ENCODE peak calls at places on chromosomes 12 and 14, in seven cellular contexts. B is SK-N-SH, R is HepG2, Q is HCT116, N is H1, P is K562, Y is GM12878. G is an unnamed sample.

GRCh38 chr12:2460051-2460450 is 334.7 kb upstream of the FKBP4 start:
- DNase-seq in Q (no peak), Y (no peak), B (no peak), P (no peak), N (no peak), R (no peak), G (no peak)

GRCh38 chr14:105455766-105456660 is 18.6 kb upstream of the CRIP2 start:
- DNase-seq in N (no peak), B (no peak), P (no peak), Y (no peak), R (no peak), Q (no peak), G (no peak)

GRCh38 chr12:68317047-68317667 is 15.0 kb downstream of the MDM1 start:
- DNase-seq in R (peak), N (no peak), P (peak), Y (no peak), B (peak), Q (peak), G (peak)

GRCh38 chr14:38207830-38208815 is at the start of gene SSTR1:
- DNase-seq in N (no peak), R (peak), P (no peak), B (no peak), Y (no peak), Q (no peak), G (no peak)

GRCh38 chr14:55272922-55273321 is 1.7 kb downstream of the FBXO34 start:
- DNase-seq in Q (no peak), R (no peak), P (no peak), N (no peak), Y (no peak), B (no peak), G (no peak)

GRCh38 chr12:96263449-96263902 is 69.3 kb downstream of the ELK3 start:
- DNase-seq in P (no peak), Y (no peak), B (no peak), N (no peak), Q (no peak), R (peak), G (no peak)

GRCh38 chr14:26527095-26527494 is 70.7 kb downstream of the NOVA1 start:
- DNase-seq in R (no peak), Y (no peak), N (no peak), B (no peak), P (no peak), Q (no peak), G (no peak)

GRCh38 chr14:98743536-98743935 is 528.5 kb downstream of the BCL11B start:
- DNase-seq in R (no peak), Y (no peak), B (no peak), N (no peak), Q (no peak), P (no peak), G (no peak)

GRCh38 chr12:45299132-45299692 is 83.3 kb downstream of the ANO6 start:
- DNase-seq in B (no peak), P (peak), Q (peak), Y (no peak), R (no peak), N (no peak), G (no peak)

GRCh38 chr12:109291531-109292341 is 17.3 kb downstream of the FOXN4 start:
- DNase-seq in Y (no peak), Q (no peak), P (no peak), B (peak), R (no peak), N (peak), G (peak)

GRCh38 chr12:62876938-62877548 is 57.9 kb downstream of the PPM1H start:
- DNase-seq in Q (no peak), P (no peak), B (no peak), N (no peak), R (no peak), Y (no peak), G (no peak)

GRCh38 chr12:87953257-87953860 is 75.8 kb downstream of the C12orf50 start:
- DNase-seq in Q (peak), P (no peak), N (no peak), B (peak), Y (no peak), R (peak), G (peak)

GRCh38 chr14:93926209-93926872 is 803 bp upstream of the FAM181A start:
- DNase-seq in Q (no peak), N (no peak), B (no peak), R (peak), P (no peak), Y (no peak), G (no peak)

GRCh38 chr12:64669270-64669842 is 59.1 kb downstream of the RASSF3 start:
- DNase-seq in B (peak), Q (no peak), Y (peak), R (peak), N (no peak), P (no peak), G (no peak)

GRCh38 chr14:49584058-49584457 is 2.1 kb downstream of the RPS29 start:
- DNase-seq in N (no peak), Y (no peak), B (no peak), R (no peak), P (no peak), Q (no peak), G (no peak)

GRCh38 chr14:48936881-48937280 is 649.3 kb downstream of the RPS29 start:
- DNase-seq in B (no peak), Y (no peak), R (no peak), N (no peak), Q (no peak), P (no peak), G (no peak)

GRCh38 chr12:48002179-48002601 is 2.1 kb downstream of the COL2A1 start:
- DNase-seq in Y (no peak), Q (no peak), P (no peak), R (no peak), B (peak), N (no peak), G (no peak)

GRCh38 chr12:65168606-65169310 is 625 bp upstream of the LEMD3 start:
- DNase-seq in Q (no peak), P (no peak), B (no peak), Y (no peak), R (no peak), N (no peak), G (no peak)

GRCh38 chr14:24310666-24311604 is at the start of gene LTB4R:
- DNase-seq in Q (no peak), Y (no peak), B (no peak), N (no peak), R (no peak), P (no peak), G (no peak)

GRCh38 chr12:130438711-130439110 is 101.0 kb downstream of the PIWIL1 start:
- DNase-seq in N (no peak), R (no peak), Y (no peak), B (no peak), Q (no peak), P (no peak), G (no peak)

GRCh38 chr12:44500423-44500822 is 375.7 kb downstream of the NELL2 start:
- DNase-seq in B (no peak), P (no peak), Y (no peak), N (no peak), R (no peak), Q (no peak), G (no peak)

GRCh38 chr12:90216815-90217214 is 508.2 kb upstream of the ATP2B1 start:
- DNase-seq in N (no peak), R (no peak), Q (no peak), B (no peak), P (no peak), Y (no peak), G (no peak)

GRCh38 chr12:78316150-78316549 is 485.5 kb downstream of the NAV3 start:
- DNase-seq in R (no peak), N (no peak), Y (no peak), P (no peak), B (no peak), Q (no peak), G (peak)

GRCh38 chr12:124509676-124510300 is 57.6 kb downstream of the NCOR2 start:
- DNase-seq in Q (no peak), P (peak), B (peak), R (peak), N (no peak), Y (no peak), G (no peak)

GRCh38 chr14:82451675-82452074 is 918.0 kb upstream of the SEL1L start:
- DNase-seq in P (no peak), Q (no peak), B (no peak), Y (no peak), R (no peak), N (no peak), G (no peak)

GRCh38 chr12:121511931-121512330 is 68.9 kb downstream of the KDM2B start:
- DNase-seq in N (no peak), P (no peak), R (no peak), Y (no peak), Q (no peak), B (no peak), G (no peak)

GRCh38 chr12:124792961-124793441 is 70.7 kb downstream of the SCARB1 start:
- DNase-seq in R (no peak), Y (no peak), Q (no peak), N (no peak), P (no peak), B (no peak), G (no peak)

GRCh38 chr12:48142818-48143674 is 14.3 kb downstream of the ASB8 start:
- DNase-seq in Q (no peak), Y (no peak), P (no peak), R (no peak), N (no peak), B (no peak), G (peak)

GRCh38 chr14:75342762-75343599 is 64.4 kb downstream of the FOS start:
- DNase-seq in Y (peak), N (no peak), B (no peak), R (no peak), P (no peak), Q (no peak), G (no peak)

GRCh38 chr14:46344327-46344937 is 307.1 kb downstream of the RPL10L start:
- DNase-seq in Q (peak), R (peak), P (no peak), B (peak), Y (peak), N (no peak), G (peak)

GRCh38 chr12:133038310-133038709 is 1.0 kb downstream of the ZNF84 start:
- DNase-seq in Q (no peak), B (no peak), N (no peak), P (no peak), R (no peak), Y (no peak), G (no peak)

DNA sequence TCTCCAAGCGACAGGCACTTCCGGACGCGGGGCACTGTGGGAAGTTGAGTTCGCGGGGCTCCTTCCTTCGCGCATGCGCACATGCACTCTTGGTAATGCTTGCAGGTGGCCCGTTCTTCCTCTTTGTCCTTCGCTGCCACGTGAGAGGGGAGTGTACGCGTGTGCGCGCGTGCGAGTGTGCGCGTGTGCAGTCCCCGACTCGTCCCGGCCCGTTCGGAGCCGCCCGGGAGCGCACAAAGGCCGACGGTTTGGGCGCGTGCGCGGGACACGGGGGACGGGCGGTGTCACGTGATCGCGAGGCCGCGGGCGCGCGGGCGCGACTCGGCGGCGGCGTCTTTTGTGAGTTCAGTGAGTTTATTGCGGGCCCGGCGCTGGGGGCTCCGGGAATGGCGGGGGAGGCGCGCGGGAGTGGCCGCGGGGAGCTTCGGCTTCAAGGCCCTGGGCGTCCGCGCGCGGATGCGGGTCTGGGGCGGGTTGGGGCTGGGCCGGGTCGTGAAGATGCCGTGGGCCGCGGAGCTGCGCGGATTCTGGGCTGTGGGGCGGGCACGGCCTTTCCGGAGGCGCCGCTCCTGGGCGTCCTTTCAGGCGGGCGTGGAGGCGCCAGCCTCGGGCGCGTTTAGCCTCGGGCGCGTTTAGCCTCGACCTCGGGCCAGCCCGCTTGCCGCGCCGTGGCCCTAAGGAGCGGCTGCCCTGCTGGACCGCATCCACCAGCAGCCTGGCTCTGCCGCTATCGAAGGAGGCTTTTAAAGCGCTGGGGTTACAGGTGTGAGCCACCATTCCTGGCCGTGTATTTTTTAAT is at the start of gene ZNF84:
- DNase-seq in N (peak), P (peak), Q (peak), Y (peak), R (peak), B (peak), G (peak)
- TF ChIP-seq YY1 in N (peak), P (no peak), Q (no peak), Y (peak), R (peak), B (peak), G (no peak)

GRCh38 chr14:91778217-91778616 is 46.3 kb upstream of the CATSPERB start:
- DNase-seq in Y (no peak), R (no peak), B (no peak), Q (no peak), P (no peak), N (no peak), G (no peak)

GRCh38 chr14:91786188-91786587 is 54.3 kb upstream of the CATSPERB start:
- DNase-seq in N (no peak), Y (no peak), R (no peak), B (no peak), P (no peak), Q (no peak), G (no peak)

DNA sequence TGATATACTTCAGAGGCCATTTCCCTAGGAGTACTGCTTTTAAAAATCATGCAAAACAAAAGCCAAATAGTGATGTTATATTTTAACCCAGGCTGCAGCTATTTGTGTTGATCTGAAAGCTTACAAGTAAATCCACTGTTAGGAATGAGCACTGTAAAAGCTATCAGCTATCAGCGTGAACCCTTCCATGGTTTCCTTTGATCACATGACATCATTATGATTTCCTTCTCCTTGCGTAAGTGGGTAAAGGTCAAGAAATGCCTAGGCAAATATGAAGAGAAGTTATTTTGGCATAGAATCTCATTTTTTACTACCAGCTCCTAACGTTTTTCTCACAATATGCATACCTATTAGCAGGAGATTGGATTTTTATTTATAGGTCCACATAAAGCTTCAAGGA is 48.6 kb upstream of the CATSPERB start:
- DNase-seq in R (peak), Y (no peak), B (no peak), Q (no peak), N (no peak), P (no peak), G (no peak)
- H3K9ac ChIP-seq in R (no peak), Y (no peak), B (no peak), Q (no peak), N (no peak), P (no peak), G (no peak)

GRCh38 chr14:64971452-64971889 is 665 bp downstream of the RAB15 start:
- DNase-seq in B (no peak), Q (no peak), R (no peak), Y (no peak), P (no peak), N (no peak), G (no peak)

GRCh38 chr14:64973026-64973442 is 898 bp upstream of the RAB15 start:
- DNase-seq in Q (no peak), P (no peak), B (no peak), N (no peak), Y (no peak), R (peak), G (no peak)

GRCh38 chr14:64973826-64974225 is 1.7 kb upstream of the RAB15 start:
- DNase-seq in Q (no peak), Y (no peak), B (no peak), R (no peak), N (no peak), P (no peak), G (no peak)

GRCh38 chr14:64970776-64971451 is 1.2 kb downstream of the RAB15 start:
- DNase-seq in R (no peak), Y (no peak), B (no peak), N (no peak), P (no peak), Q (no peak), G (no peak)

GRCh38 chr14:64971890-64972785 is at the start of gene RAB15:
- DNase-seq in P (peak), N (no peak), Q (no peak), R (no peak), Y (no peak), B (peak), G (no peak)
- TF ChIP-seq YY1 in P (no peak), N (no peak), Q (no peak), R (no peak), Y (peak), B (no peak), G (no peak)

DNA sequence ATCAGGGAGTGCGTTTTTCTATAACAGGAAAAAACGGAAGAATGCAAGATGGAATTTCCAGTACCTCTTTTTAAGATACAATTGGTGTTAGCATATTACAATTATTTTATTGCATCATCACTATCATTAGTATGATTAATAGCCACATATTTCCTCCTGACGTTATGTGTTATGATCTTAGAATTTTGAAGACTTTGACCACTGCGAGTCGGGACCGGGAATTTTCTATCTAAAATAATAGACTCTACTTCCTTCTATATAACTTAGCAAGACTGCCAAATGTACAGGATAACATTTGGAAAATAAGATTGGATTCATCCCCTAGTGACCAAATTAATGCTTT is 717 bp upstream of the SAV1 start:
- DNase-seq in P (no peak), B (no peak), N (no peak), R (no peak), Y (no peak), Q (no peak), G (no peak)
- H3K9ac ChIP-seq in P (no peak), B (peak), N (peak), R (peak), Y (no peak), Q (peak), G (peak)

GRCh38 chr14:102089621-102090343 is 2.9 kb upstream of the HSP90AA1 start:
- DNase-seq in R (no peak), Y (no peak), Q (no peak), P (no peak), B (no peak), N (no peak), G (no peak)

GRCh38 chr14:102086346-102086971 is 385 bp downstream of the HSP90AA1 start:
- DNase-seq in Y (no peak), Q (no peak), R (no peak), B (peak), P (peak), N (no peak), G (no peak)

GRCh38 chr14:102087762-102088011 is 843 bp upstream of the HSP90AA1 start:
- DNase-seq in P (no peak), Q (no peak), Y (no peak), B (no peak), R (no peak), N (no peak), G (no peak)

GRCh38 chr14:102086972-102087761 is at the start of gene HSP90AA1:
- DNase-seq in P (peak), B (peak), R (peak), N (peak), Y (peak), Q (peak), G (peak)

GRCh38 chr14:102088012-102088792 is 1.4 kb upstream of the HSP90AA1 start:
- DNase-seq in N (peak), Y (peak), B (no peak), R (no peak), P (peak), Q (no peak), G (no peak)
- TF ChIP-seq YY1 in N (no peak), Y (peak), B (no peak), R (no peak), P (no peak), Q (no peak), G (no peak)

DNA sequence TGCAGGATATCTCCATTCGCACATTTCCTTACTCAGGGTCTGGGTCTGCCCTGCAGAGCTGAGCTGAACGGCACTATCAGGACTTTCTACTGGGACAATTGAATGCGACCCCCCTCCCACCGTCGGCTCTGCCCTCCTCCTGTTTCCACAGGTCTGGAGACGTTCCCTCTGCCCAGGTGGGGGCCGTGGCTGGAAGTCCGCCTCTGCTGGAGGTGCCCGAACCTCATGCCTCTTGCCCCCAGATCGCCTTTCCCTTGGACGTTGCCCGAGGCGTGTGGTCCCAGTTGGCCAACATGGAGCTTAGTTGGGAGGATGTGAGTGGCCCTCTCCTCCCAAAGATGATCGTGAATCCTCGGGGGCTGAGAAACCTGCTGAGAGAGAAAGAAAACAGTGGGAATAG is 21.2 kb upstream of the KLC1 start:
- DNase-seq in Y (no peak), R (no peak), B (no peak), N (no peak), P (no peak), Q (no peak), G (no peak)
- H3K9ac ChIP-seq in Y (no peak), R (no peak), B (no peak), N (no peak), P (no peak), Q (no peak), G (no peak)

GRCh38 chr12:6201775-6202292 is 1.6 kb downstream of the CD9 start:
- DNase-seq in P (no peak), R (no peak), Q (no peak), Y (no peak), B (no peak), N (no peak), G (no peak)
- TF ChIP-seq YY1 in P (no peak), R (no peak), Q (no peak), Y (no peak), B (no peak), N (no peak), G (no peak)

GRCh38 chr14:89603938-89604480 is 187.0 kb upstream of the FOXN3 start:
- DNase-seq in Q (no peak), N (no peak), P (no peak), B (no peak), R (no peak), Y (no peak), G (no peak)

GRCh38 chr14:89613260-89614008 is 196.4 kb upstream of the FOXN3 start:
- DNase-seq in P (no peak), N (no peak), Y (no peak), Q (no peak), B (no peak), R (no peak), G (no peak)

GRCh38 chr14:89609701-89610100 is 192.7 kb upstream of the FOXN3 start:
- DNase-seq in B (no peak), R (no peak), P (no peak), N (no peak), Q (no peak), Y (no peak), G (no peak)

DNA sequence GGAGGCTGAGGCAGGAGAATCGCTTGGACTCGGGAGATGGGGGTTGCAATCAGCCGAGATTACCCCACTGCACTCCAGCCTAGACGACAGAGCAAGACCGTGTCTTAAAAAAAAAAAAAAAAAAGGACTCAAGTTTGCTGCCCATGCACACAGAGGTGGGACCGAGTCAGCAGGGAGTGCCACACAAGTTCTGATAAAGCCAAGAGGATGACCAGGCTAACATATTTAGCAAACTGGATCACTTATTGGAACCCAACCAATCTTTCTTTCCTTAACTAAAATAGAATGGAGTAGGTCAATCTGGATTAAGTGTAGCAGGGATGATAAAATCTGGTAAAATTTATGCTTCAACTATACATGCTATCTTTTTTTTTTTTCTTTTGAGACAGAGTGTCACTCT is 190.4 kb upstream of the FOXN3 start:
- DNase-seq in N (no peak), R (no peak), Q (no peak), P (no peak), B (no peak), Y (no peak), G (no peak)
- H3K9ac ChIP-seq in N (no peak), R (no peak), Q (no peak), P (no peak), B (no peak), Y (no peak), G (no peak)